ENCODE peak calls at places on chromosomes 5 and 9, in six cellular contexts. L is DND-41, V is HL-60, S is PC-9, I is lower lobe of right lung, D is PC-3. C is an unnamed sample.

GRCh38 chr5:80230269-80230992 is 25.4 kb downstream of the SERINC5 start:
- DNase-seq in V (no peak), D (no peak), I (no peak), S (no peak), L (no peak), C (no peak)

GRCh38 chr9:8622871-8623270 is 823.3 kb upstream of the DMAC1 start:
- DNase-seq in S (no peak), D (no peak), L (no peak), V (no peak), I (no peak), C (no peak)

GRCh38 chr5:171953860-171954701 is 52.4 kb downstream of the FBXW11 start:
- DNase-seq in V (no peak), S (no peak), I (no peak), D (peak), L (no peak), C (no peak)

GRCh38 chr5:57335092-57335491 is 147.5 kb downstream of the ACTBL2 start:
- DNase-seq in V (no peak), D (peak), L (no peak), I (no peak), S (no peak), C (no peak)

GRCh38 chr9:113187935-113188595 is 33.0 kb downstream of the FKBP15 start:
- DNase-seq in I (peak), S (peak), D (peak), V (peak), L (no peak), C (no peak)

GRCh38 chr5:77368367-77368766 is 123.7 kb downstream of the WDR41 start:
- DNase-seq in D (no peak), L (no peak), I (no peak), S (no peak), V (no peak), C (no peak)

GRCh38 chr5:166961028-166961427 is 1330.4 kb upstream of the WWC1 start:
- DNase-seq in V (no peak), D (peak), L (no peak), S (no peak), I (no peak), C (no peak)

GRCh38 chr5:136000937-136001336 is 27.9 kb upstream of the TGFBI start:
- DNase-seq in V (no peak), D (no peak), L (no peak), S (no peak), I (no peak), C (no peak)

GRCh38 chr9:15453956-15454355 is 31.3 kb downstream of the SNAPC3 start:
- DNase-seq in L (no peak), I (no peak), S (no peak), V (no peak), D (no peak), C (no peak)

GRCh38 chr9:85172001-85172978 is 502.8 kb downstream of the NTRK2 start:
- DNase-seq in L (peak), D (no peak), S (no peak), V (no peak), I (no peak), C (no peak)

GRCh38 chr9:124286292-124286931 is 28.7 kb downstream of the NEK6 start:
- DNase-seq in V (no peak), L (no peak), I (peak), S (peak), D (no peak), C (no peak)

GRCh38 chr5:172766287-172767104 is 4.5 kb downstream of the DUSP1 start:
- DNase-seq in S (no peak), L (no peak), I (peak), D (peak), V (no peak), C (no peak)

GRCh38 chr9:94929373-94929764 is 202.9 kb downstream of the AOPEP start:
- DNase-seq in D (peak), V (no peak), S (peak), L (no peak), I (no peak), C (no peak)

GRCh38 chr5:157670662-157671591 is at the start of gene C5orf52:
- DNase-seq in V (peak), I (peak), S (no peak), D (peak), L (no peak), C (no peak)

GRCh38 chr9:124657526-124657925 is 113.6 kb downstream of the NR6A1 start:
- DNase-seq in S (no peak), V (no peak), I (no peak), D (no peak), L (no peak), C (no peak)

GRCh38 chr5:111280282-111280901 is 56.2 kb downstream of the CAMK4 start:
- DNase-seq in L (peak), S (no peak), D (no peak), I (no peak), V (no peak), C (no peak)

GRCh38 chr5:107941036-107941435 is 270.3 kb upstream of the EFNA5 start:
- DNase-seq in L (no peak), V (no peak), D (no peak), I (no peak), S (no peak), C (no peak)

GRCh38 chr5:94745786-94746730 is 127.6 kb downstream of the SLF1 start:
- DNase-seq in V (no peak), S (no peak), I (no peak), L (no peak), D (peak), C (no peak)

GRCh38 chr5:134566741-134567221 is 41.3 kb downstream of the JADE2 start:
- DNase-seq in V (no peak), S (no peak), D (no peak), I (no peak), L (no peak), C (no peak)

GRCh38 chr5:133993152-133993548 is 11.6 kb downstream of the VDAC1 start:
- DNase-seq in S (no peak), I (no peak), V (no peak), D (peak), L (no peak), C (no peak)

GRCh38 chr5:111779260-111780254 is 22.6 kb upstream of the NREP start:
- DNase-seq in S (no peak), I (no peak), L (peak), D (peak), V (no peak), C (no peak)

GRCh38 chr5:944992-945685 is 52.5 kb downstream of the TRIP13 start:
- DNase-seq in D (no peak), I (no peak), V (no peak), S (no peak), L (no peak), C (no peak)

GRCh38 chr9:35905912-35906679 is at the start of gene HRCT1:
- DNase-seq in S (peak), V (no peak), D (peak), L (no peak), I (peak), C (no peak)

GRCh38 chr5:148729182-148729581 is 74.9 kb upstream of the HTR4 start:
- DNase-seq in L (no peak), V (no peak), I (no peak), D (peak), S (no peak), C (no peak)

GRCh38 chr5:142376001-142376400 is 51.2 kb upstream of the SPRY4 start:
- DNase-seq in L (no peak), S (no peak), I (no peak), V (no peak), D (no peak), C (no peak)

GRCh38 chr9:97510797-97511761 is 9.6 kb downstream of the TMOD1 start:
- DNase-seq in L (no peak), V (no peak), S (no peak), D (peak), I (no peak), C (no peak)

GRCh38 chr5:95746194-95746593 is 15.1 kb downstream of the RHOBTB3 start:
- DNase-seq in V (no peak), I (no peak), S (no peak), D (no peak), L (no peak), C (no peak)

GRCh38 chr9:114321759-114322158 is 1.1 kb upstream of the ORM1 start:
- DNase-seq in S (no peak), I (no peak), L (no peak), V (no peak), D (no peak), C (no peak)

GRCh38 chr5:10457682-10458574 is 16.2 kb downstream of the ROPN1L start:
- DNase-seq in D (peak), L (no peak), I (no peak), S (peak), V (no peak), C (no peak)

GRCh38 chr5:151195622-151196021 is 28.3 kb downstream of the CCDC69 start:
- DNase-seq in S (no peak), D (no peak), I (peak), V (peak), L (peak), C (no peak)

GRCh38 chr5:4832491-4832890 is 307.6 kb upstream of the ADAMTS16 start:
- DNase-seq in V (no peak), S (no peak), D (no peak), L (no peak), I (no peak), C (no peak)

GRCh38 chr5:159768243-159768642 is 148.0 kb upstream of the ADRA1B start:
- DNase-seq in D (no peak), S (no peak), V (no peak), L (no peak), I (no peak), C (no peak)

GRCh38 chr5:77871946-77872345 is 95.8 kb upstream of the TBCA start:
- DNase-seq in I (no peak), L (no peak), V (no peak), S (no peak), D (no peak), C (no peak)

GRCh38 chr9:138052322-138052615 is 174.7 kb downstream of the CACNA1B start:
- DNase-seq in L (no peak), D (no peak), I (no peak), S (no peak), V (no peak), C (no peak)

GRCh38 chr9:93183663-93184438 is at the start of gene WNK2:
- DNase-seq in S (peak), L (no peak), I (no peak), V (no peak), D (peak), C (peak)

GRCh38 chr9:132268725-132269352 is 85.9 kb downstream of the SETX start:
- DNase-seq in I (peak), V (no peak), D (peak), S (peak), L (peak), C (peak)
- H3K27ac ChIP-seq in I (no peak), V (no peak), D (peak), S (peak), L (no peak), C (no peak)

GRCh38 chr9:76887003-76887821 is 18.7 kb downstream of the PRUNE2 start:
- DNase-seq in S (no peak), V (no peak), D (no peak), L (no peak), I (no peak), C (no peak)
- TF ChIP-seq CTCF in S (no peak), V (no peak), D (peak), L (no peak), I (no peak), C (no peak)

GRCh38 chr5:164562271-164562856 is 1056.9 kb downstream of the MAT2B start:
- DNase-seq in D (no peak), I (no peak), S (no peak), L (no peak), V (no peak), C (no peak)
- H3K27ac ChIP-seq in D (no peak), I (no peak), S (no peak), L (no peak), V (no peak), C (no peak)

GRCh38 chr9:3906437-3907213 is 380.8 kb upstream of the RFX3 start:
- DNase-seq in I (no peak), D (peak), L (no peak), V (no peak), S (peak), C (no peak)
- TF ChIP-seq CTCF in I (no peak), D (peak), L (no peak), V (no peak), S (no peak), C (no peak)

GRCh38 chr9:75069171-75069570 is 18.8 kb downstream of the NMRK1 start:
- DNase-seq in D (no peak), I (no peak), S (no peak), L (no peak), V (no peak), C (no peak)
- H3K27ac ChIP-seq in D (no peak), I (no peak), S (no peak), L (no peak), V (no peak), C (no peak)

C was measured in CD4-positive, alpha-beta T cell.